ENCODE peak calls at places on chromosome 6, in six cellular contexts. C, L, R, E, D and N are unnamed samples. For H4K20me1, the result is how much of the 10 kb centered on the place peaks cover.

GRCh38 chr6:62102387-62102786 is 183.6 kb downstream of the KHDRBS2 start:
- DNase-seq in E (no peak), D (no peak), C (no peak), R (no peak), L (no peak), N (no peak)

GRCh38 chr6:106894978-106895702 is 79.4 kb downstream of the CD24 start:
- DNase-seq in E (no peak), R (peak), D (no peak), C (no peak), L (peak), N (no peak)

GRCh38 chr6:151269318-151269995 is 29.7 kb downstream of the AKAP12 start:
- DNase-seq in R (peak), D (no peak), C (no peak), L (no peak), E (no peak), N (no peak)

GRCh38 chr6:138520463-138520862 is 21.2 kb upstream of the NHSL1 start:
- DNase-seq in L (no peak), E (peak), R (no peak), C (no peak), D (no peak), N (no peak)

GRCh38 chr6:91573826-91574416 is 987.0 kb upstream of the MAP3K7 start:
- DNase-seq in C (peak), L (no peak), E (no peak), R (no peak), D (no peak), N (no peak)

GRCh38 chr6:43803783-43804549 is 34.0 kb downstream of the VEGFA start:
- DNase-seq in D (no peak), C (no peak), E (no peak), R (peak), L (peak), N (no peak)

GRCh38 chr6:166553563-166554271 is 32.8 kb downstream of the RAMACL start:
- DNase-seq in R (peak), E (no peak), L (no peak), D (no peak), C (no peak), N (no peak)

GRCh38 chr6:123519191-123519510 is 117.6 kb downstream of the TRDN start:
- DNase-seq in C (no peak), L (no peak), D (no peak), E (no peak), R (no peak), N (no peak)

GRCh38 chr6:149888113-149888512 is 9.8 kb downstream of the RAET1E start:
- DNase-seq in L (no peak), E (no peak), R (no peak), D (no peak), C (no peak), N (no peak)

GRCh38 chr6:69386431-69386830 is 410.4 kb downstream of the LMBRD1 start:
- DNase-seq in C (no peak), E (no peak), D (no peak), L (no peak), R (no peak), N (no peak)

GRCh38 chr6:30150151-30150550 is 10.9 kb downstream of the TRIM10 start:
- DNase-seq in D (no peak), C (no peak), R (no peak), L (no peak), E (no peak), N (no peak)

DNA sequence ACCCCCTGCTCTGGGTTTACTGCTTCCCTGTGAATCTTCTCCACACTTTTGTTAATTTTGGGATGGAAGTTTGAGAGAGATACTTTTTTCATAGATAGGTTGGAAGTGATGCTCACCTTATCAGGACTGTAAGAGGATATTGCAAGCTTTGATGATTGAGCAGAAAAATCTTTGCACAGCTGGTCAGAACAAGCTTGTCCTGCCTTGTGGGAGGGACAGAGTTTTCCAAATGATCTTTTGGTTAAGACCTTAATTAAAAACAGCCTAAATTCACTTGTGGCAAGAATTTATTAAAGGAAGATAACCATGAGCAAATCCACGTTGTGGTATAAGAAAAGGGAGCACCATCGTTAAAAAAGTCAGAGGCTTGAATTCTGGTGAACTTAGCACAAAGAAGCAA is 32.2 kb downstream of the E2F3 start:
- DNase-seq in E (no peak), D (no peak), C (no peak), L (no peak), R (no peak), N (no peak)
- H4K20me1 ChIP-seq in E (under half), D (under half), C (under half), L (under half), R (half or more), N (half or more)

GRCh38 chr6:36195471-36196048 is 984 bp upstream of the BRPF3 start:
- DNase-seq in C (peak), L (no peak), D (no peak), R (no peak), E (peak), N (no peak)
- H3K9ac ChIP-seq in C (peak), L (peak), D (peak), R (peak), E (peak), N (peak)

GRCh38 chr6:1703091-1703855 is 93.6 kb downstream of the FOXC1 start:
- DNase-seq in E (no peak), R (no peak), L (no peak), D (no peak), C (no peak), N (no peak)

GRCh38 chr6:1703923-1704322 is 94.2 kb downstream of the FOXC1 start:
- DNase-seq in D (no peak), C (no peak), L (no peak), E (no peak), R (no peak), N (no peak)

GRCh38 chr6:1700283-1700967 is 90.7 kb downstream of the FOXC1 start:
- DNase-seq in E (no peak), L (no peak), D (no peak), R (no peak), C (no peak), N (no peak)

GRCh38 chr6:1702580-1703051 is 92.9 kb downstream of the FOXC1 start:
- DNase-seq in D (no peak), C (no peak), R (no peak), L (peak), E (no peak), N (no peak)

DNA sequence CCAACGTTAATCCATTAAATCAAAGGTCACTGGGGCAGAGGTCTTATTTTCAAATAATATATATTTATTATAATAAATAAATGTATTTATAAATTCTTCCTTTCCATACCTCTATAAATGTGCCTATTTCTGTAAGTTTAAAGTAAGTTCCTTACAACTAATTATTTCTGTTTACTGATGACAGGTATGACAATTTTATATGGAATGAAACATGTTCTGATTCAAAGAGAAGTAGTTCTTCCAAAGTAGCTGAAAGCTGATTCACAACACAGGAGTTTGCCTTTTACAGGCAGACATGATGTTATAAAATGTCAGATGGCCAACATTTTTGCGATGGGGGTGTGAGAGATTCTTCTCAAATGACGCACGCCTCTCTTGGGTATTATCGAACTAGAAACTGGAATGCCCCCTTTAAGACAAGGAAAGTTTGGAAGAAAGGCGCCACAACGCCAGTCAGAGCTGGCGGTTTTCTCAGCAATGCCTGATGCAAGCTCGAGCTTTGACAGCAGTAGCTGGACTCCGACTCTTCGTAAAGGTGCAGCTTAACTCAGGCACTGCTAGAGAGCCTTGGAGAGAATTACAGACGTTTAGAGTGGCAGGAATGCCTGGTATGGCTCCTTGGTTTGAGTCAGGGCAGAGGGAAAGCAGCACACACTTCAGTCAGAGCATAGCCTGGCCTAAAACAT is 92.1 kb downstream of the FOXC1 start:
- DNase-seq in L (no peak), D (no peak), E (no peak), C (peak), R (peak), N (no peak)
- H3K4me2 ChIP-seq in L (no peak), D (no peak), E (no peak), C (no peak), R (peak), N (no peak)

GRCh38 chr6:156975414-156975813 is 198.2 kb downstream of the ARID1B start:
- DNase-seq in D (no peak), R (no peak), E (peak), L (no peak), C (no peak), N (no peak)
- H4K20me1 ChIP-seq in D (under half), R (under half), E (under half), L (under half), C (half or more), N (half or more)

DNA sequence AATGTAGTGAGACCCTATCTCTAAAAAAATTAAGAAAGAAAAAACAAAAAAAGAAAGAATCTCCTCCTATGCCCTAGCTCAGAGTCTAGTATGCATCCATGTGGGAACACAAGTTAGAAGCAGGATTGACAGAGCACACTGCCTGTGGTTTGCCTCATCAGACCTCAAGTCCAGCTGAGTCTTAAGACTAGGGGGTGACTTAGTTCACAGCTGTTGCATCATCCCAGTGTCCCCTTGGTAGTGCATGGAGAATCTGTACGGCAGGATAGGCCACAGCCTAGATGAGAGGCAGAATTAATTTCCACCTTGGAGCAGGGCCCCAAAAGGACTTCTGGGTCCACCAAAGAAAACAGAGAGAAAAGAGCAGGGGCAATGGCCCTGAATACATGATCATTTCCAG is 13.7 kb downstream of the PNPLA1 start:
- DNase-seq in L (no peak), E (no peak), R (no peak), D (no peak), C (no peak), N (no peak)
- H3K9ac ChIP-seq in L (no peak), E (no peak), R (no peak), D (no peak), C (no peak), N (no peak)

GRCh38 chr6:25402125-25402524 is 123.0 kb downstream of the CARMIL1 start:
- DNase-seq in E (no peak), C (no peak), L (no peak), R (no peak), D (no peak), N (no peak)

GRCh38 chr6:25403150-25403549 is 124.0 kb downstream of the CARMIL1 start:
- DNase-seq in C (no peak), E (no peak), D (no peak), L (no peak), R (no peak), N (no peak)

GRCh38 chr6:25404693-25405169 is 125.6 kb downstream of the CARMIL1 start:
- DNase-seq in E (no peak), L (no peak), R (no peak), D (no peak), C (no peak), N (peak)

GRCh38 chr6:25404094-25404493 is 124.9 kb downstream of the CARMIL1 start:
- DNase-seq in E (no peak), L (no peak), D (no peak), C (no peak), R (no peak), N (no peak)

GRCh38 chr6:25405442-25405841 is 126.3 kb downstream of the CARMIL1 start:
- DNase-seq in E (no peak), L (no peak), R (no peak), C (no peak), D (no peak), N (no peak)
- H3K4me2 ChIP-seq in E (no peak), L (no peak), R (no peak), C (no peak), D (no peak), N (peak)